ENCODE peak calls at places on chromosomes 5 and 9, in seven cellular contexts. X is CD8-positive, alpha-beta T cell; N is fibroblast of pulmonary artery; R is OCI-LY7; E is heart left ventricle; K is fibroblast of the aortic adventitia; J is dorsolateral prefrontal cortex. W is an unnamed sample.

GRCh38 chr5:17374157-17374556 is 123.9 kb upstream of the TAF11L2 start:
- DNase-seq in X (no peak), R (no peak), E (no peak), J (no peak), K (peak), N (peak), W (no peak)

GRCh38 chr9:119963798-119964372 is 594.6 kb upstream of the BRINP1 start:
- DNase-seq in J (no peak), X (no peak), N (peak), E (no peak), K (peak), R (no peak), W (no peak)

GRCh38 chr5:65327582-65327981 is 154.1 kb downstream of the ADAMTS6 start:
- DNase-seq in N (peak), J (no peak), E (no peak), K (peak), X (no peak), R (no peak), W (no peak)

GRCh38 chr5:159319363-159319762 is 10.9 kb downstream of the IL12B start:
- DNase-seq in E (no peak), N (no peak), R (no peak), X (no peak), J (no peak), K (no peak), W (no peak)

GRCh38 chr5:79181419-79182022 is 54.4 kb upstream of the JMY start:
- DNase-seq in R (no peak), E (no peak), K (peak), X (no peak), N (peak), J (no peak), W (no peak)

GRCh38 chr5:150399158-150400019 is 13.3 kb downstream of the CD74 start:
- DNase-seq in R (no peak), X (no peak), K (no peak), N (no peak), J (no peak), E (no peak), W (no peak)

GRCh38 chr5:56962286-56962685 is 10.4 kb upstream of the MIER3 start:
- DNase-seq in X (no peak), J (no peak), R (no peak), E (no peak), K (peak), N (peak), W (no peak)

GRCh38 chr9:120925535-120926396 is 830 bp downstream of the TRAF1 start:
- DNase-seq in R (peak), E (no peak), J (no peak), K (peak), X (peak), N (peak), W (no peak)

GRCh38 chr5:125756456-125756855 is 666.8 kb upstream of the GRAMD2B start:
- DNase-seq in E (no peak), K (peak), N (peak), X (no peak), R (no peak), J (no peak), W (no peak)

GRCh38 chr9:124022201-124023121 is 10.9 kb downstream of the LHX2 start:
- DNase-seq in R (no peak), J (no peak), E (no peak), X (no peak), K (no peak), N (no peak), W (no peak)

GRCh38 chr5:91114658-91115057 is 268.5 kb downstream of the ARRDC3 start:
- DNase-seq in R (no peak), X (no peak), N (peak), E (no peak), J (no peak), K (peak), W (no peak)

GRCh38 chr9:104906441-104907277 is 21.3 kb downstream of the ABCA1 start:
- DNase-seq in R (no peak), E (no peak), X (no peak), N (peak), K (peak), J (no peak), W (peak)

GRCh38 chr5:56346044-56346710 is 113.0 kb upstream of the ANKRD55 start:
- DNase-seq in N (no peak), K (no peak), X (no peak), E (no peak), J (no peak), R (no peak), W (no peak)

GRCh38 chr9:35102465-35102768 is 514 bp downstream of the STOML2 start:
- DNase-seq in X (no peak), E (no peak), N (peak), K (no peak), R (no peak), J (no peak), W (no peak)

GRCh38 chr5:132759114-132760042 is 12.2 kb downstream of the CCNI2 start:
- DNase-seq in X (no peak), K (no peak), E (no peak), N (no peak), R (no peak), J (no peak), W (no peak)

GRCh38 chr5:41246376-41246775 is 33.0 kb upstream of the C6 start:
- DNase-seq in J (no peak), R (no peak), K (peak), E (no peak), X (no peak), N (peak), W (no peak)

GRCh38 chr9:79255681-79256080 is 316.1 kb upstream of the TLE4 start:
- DNase-seq in X (no peak), J (no peak), K (no peak), E (no peak), R (no peak), N (no peak), W (no peak)

GRCh38 chr9:87599901-87600610 is 102.4 kb downstream of the DAPK1 start:
- DNase-seq in J (no peak), K (peak), E (no peak), R (no peak), X (no peak), N (peak), W (no peak)
- H3K4me3 ChIP-seq in J (no peak), K (peak), E (no peak), R (no peak), X (no peak), N (peak), W (no peak)

GRCh38 chr5:8831854-8832253 is 714.0 kb downstream of the SEMA5A start:
- DNase-seq in R (no peak), X (no peak), N (peak), K (peak), E (no peak), J (no peak), W (no peak)

GRCh38 chr5:8828596-8829321 is 717.1 kb downstream of the SEMA5A start:
- DNase-seq in J (no peak), N (peak), K (peak), E (no peak), R (no peak), X (no peak), W (no peak)

GRCh38 chr5:8829322-8830029 is 716.4 kb downstream of the SEMA5A start:
- DNase-seq in R (no peak), X (no peak), K (peak), J (no peak), E (no peak), N (peak), W (no peak)

GRCh38 chr5:8827701-8828100 is 718.2 kb downstream of the SEMA5A start:
- DNase-seq in K (peak), N (peak), X (no peak), J (no peak), E (no peak), R (no peak), W (no peak)

DNA sequence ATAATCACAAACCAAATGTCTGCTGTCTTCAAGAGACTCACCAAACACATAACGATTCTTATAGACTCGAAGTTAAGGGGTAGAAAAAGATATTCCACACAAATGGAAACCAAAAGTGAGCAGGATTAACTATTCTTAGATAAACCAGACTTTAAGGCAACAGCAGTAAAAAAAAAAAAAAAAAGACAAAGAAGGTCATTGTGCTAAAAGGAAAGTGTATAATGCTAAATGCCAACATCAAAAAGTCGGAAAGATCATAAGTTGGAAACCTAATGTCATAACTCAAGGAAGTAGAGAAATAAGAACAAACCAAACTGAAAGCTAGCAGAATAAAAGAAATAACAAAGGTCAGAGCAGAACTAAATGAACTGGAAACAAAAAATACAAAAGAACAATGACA is 714.6 kb downstream of the SEMA5A start:
- DNase-seq in X (no peak), K (no peak), J (no peak), R (no peak), E (no peak), N (no peak), W (no peak)
- TF ChIP-seq CTCF in X (no peak), K (no peak), J (no peak), R (no peak), E (no peak), N (no peak), W (no peak)

DNA sequence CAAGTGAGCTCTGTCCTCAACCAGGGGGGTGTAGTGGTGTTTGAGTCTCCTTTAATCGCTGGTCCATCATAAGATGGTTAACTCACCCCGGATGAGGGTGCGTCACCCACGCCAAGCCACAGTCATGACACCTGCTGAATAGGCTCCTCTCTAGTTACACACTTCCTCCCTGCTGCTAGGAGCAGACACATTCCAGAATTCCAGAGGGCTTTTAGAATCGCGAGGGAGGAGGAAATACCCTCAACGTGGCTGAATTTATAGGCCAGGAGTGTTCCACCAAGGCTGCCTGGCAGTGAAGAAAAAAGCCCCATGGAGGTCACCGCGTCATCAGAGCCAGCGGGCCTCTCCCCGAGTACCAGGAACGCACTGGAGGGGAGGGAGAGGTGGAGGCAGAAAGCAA is 5.1 kb downstream of the GLRX start:
- DNase-seq in X (peak), R (no peak), K (peak), E (no peak), J (no peak), N (no peak), W (no peak)
- H3K4me3 ChIP-seq in X (peak), R (no peak), K (no peak), E (peak), J (peak), N (no peak), W (peak)

GRCh38 chr9:136528716-136529341 is 17.0 kb downstream of the NOTCH1 start:
- DNase-seq in J (no peak), X (no peak), N (no peak), E (no peak), K (no peak), R (no peak), W (no peak)
- TF ChIP-seq CTCF in J (no peak), X (no peak), N (no peak), E (no peak), K (no peak), R (no peak), W (no peak)

GRCh38 chr9:7510209-7510608 is 289.4 kb downstream of the DMAC1 start:
- DNase-seq in R (no peak), J (no peak), E (no peak), N (no peak), X (no peak), K (peak), W (no peak)
- H3K4me3 ChIP-seq in R (no peak), J (no peak), E (no peak), N (no peak), X (no peak), K (no peak), W (no peak)